ENCODE peak calls at places on chromosomes 7 and 10, in seven cellular contexts. N is activated CD4-positive, alpha-beta T cell treated with anti-CD3 and anti-CD28 coated beads for 36 hours; A is amygdala; S is activated T-cell treated with anti-CD3 and anti-CD28 coated beads for 24 hours; O is skeletal muscle cell; B is memory B cell; H is upper lobe of right lung. Z is an unnamed sample.

GRCh38 chr10:101778781-101779543 is 3.0 kb upstream of the FGF8 start:
- DNase-seq in N (peak), H (peak), S (no peak), A (no peak), B (peak), O (no peak), Z (no peak)

GRCh38 chr10:72068901-72069446 is 19.4 kb downstream of the SPOCK2 start:
- DNase-seq in O (no peak), S (no peak), N (peak), A (no peak), H (no peak), B (no peak), Z (no peak)

GRCh38 chr7:122143751-122144711 is at the start of gene AASS:
- DNase-seq in S (peak), A (peak), H (peak), O (peak), N (peak), B (peak), Z (peak)

GRCh38 chr7:2794836-2795636 is 49.1 kb downstream of the GNA12 start:
- DNase-seq in S (no peak), A (no peak), B (no peak), N (no peak), H (no peak), O (no peak), Z (no peak)

GRCh38 chr10:46540412-46541016 is 15.9 kb downstream of the GPRIN2 start:
- DNase-seq in N (no peak), S (no peak), O (no peak), A (no peak), B (no peak), H (peak), Z (no peak)

GRCh38 chr10:116588995-116589394 is 1.8 kb upstream of the PNLIPRP1 start:
- DNase-seq in H (no peak), N (no peak), A (no peak), B (no peak), S (no peak), O (no peak), Z (no peak)

GRCh38 chr7:1027285-1028043 is 16.9 kb upstream of the GPR146 start:
- DNase-seq in B (peak), H (peak), A (no peak), N (peak), S (no peak), O (no peak), Z (no peak)

GRCh38 chr7:34058791-34059550 is 153.6 kb downstream of the BMPER start:
- DNase-seq in B (no peak), N (no peak), O (no peak), H (no peak), A (peak), S (no peak), Z (no peak)

GRCh38 chr7:18429547-18429946 is 66.0 kb upstream of the HDAC9 start:
- DNase-seq in N (no peak), B (no peak), A (no peak), O (no peak), H (no peak), S (no peak), Z (no peak)

GRCh38 chr7:148286150-148286549 is 304.4 kb upstream of the C7orf33 start:
- DNase-seq in O (no peak), S (no peak), B (no peak), A (no peak), H (no peak), N (no peak), Z (no peak)

GRCh38 chr10:77185696-77186095 is 451.9 kb downstream of the KCNMA1 start:
- DNase-seq in A (no peak), O (no peak), B (no peak), H (no peak), S (no peak), N (no peak), Z (no peak)

GRCh38 chr7:29852457-29852856 is 46.1 kb downstream of the WIPF3 start:
- DNase-seq in S (no peak), B (no peak), H (no peak), O (no peak), A (no peak), N (no peak), Z (no peak)

GRCh38 chr7:151859948-151860685 is 16.8 kb downstream of the PRKAG2 start:
- DNase-seq in A (no peak), B (no peak), N (no peak), H (peak), S (no peak), O (no peak), Z (no peak)

GRCh38 chr10:71131096-71131495 is 81.3 kb upstream of the UNC5B start:
- DNase-seq in B (no peak), H (no peak), S (no peak), N (no peak), O (no peak), A (no peak), Z (no peak)

GRCh38 chr7:86975449-86975848 is 84.0 kb downstream of the ELAPOR2 start:
- DNase-seq in N (no peak), B (no peak), S (no peak), O (no peak), H (no peak), A (no peak), Z (no peak)

GRCh38 chr7:91772100-91772794 is 108.3 kb downstream of the MTERF1 start:
- DNase-seq in A (no peak), O (peak), B (no peak), H (no peak), N (no peak), S (no peak), Z (no peak)

GRCh38 chr10:60465801-60466200 is 76.1 kb upstream of the ANK3 start:
- DNase-seq in N (no peak), B (no peak), S (no peak), O (no peak), A (no peak), H (no peak), Z (no peak)

GRCh38 chr7:21851445-21852043 is 94.2 kb downstream of the CDCA7L start:
- DNase-seq in S (no peak), N (no peak), H (no peak), O (no peak), A (no peak), B (no peak), Z (no peak)

GRCh38 chr7:44796034-44796503 is 412 bp upstream of the PPIA start:
- DNase-seq in N (no peak), S (no peak), H (no peak), B (no peak), O (no peak), A (no peak), Z (no peak)

GRCh38 chr10:22333667-22334282 is 11.5 kb upstream of the SPAG6 start:
- DNase-seq in O (no peak), S (no peak), A (no peak), N (no peak), B (no peak), H (no peak), Z (no peak)

GRCh38 chr7:2032030-2032875 is 200.5 kb downstream of the MAD1L1 start:
- DNase-seq in B (no peak), N (no peak), O (peak), A (no peak), S (no peak), H (peak), Z (no peak)

GRCh38 chr7:150863946-150864345 is 11.6 kb downstream of the AOC1 start:
- DNase-seq in N (no peak), S (no peak), H (no peak), B (no peak), A (no peak), O (no peak), Z (peak)

GRCh38 chr10:95663496-95663895 is 7.0 kb upstream of the ALDH18A1 start:
- DNase-seq in A (no peak), N (no peak), S (no peak), B (no peak), O (no peak), H (no peak), Z (peak)

GRCh38 chr10:1732501-1733123 is 4.7 kb downstream of the ADARB2 start:
- DNase-seq in N (no peak), H (no peak), B (no peak), A (no peak), S (no peak), O (no peak), Z (peak)

GRCh38 chr7:43785425-43785824 is 26.9 kb downstream of the BLVRA start:
- DNase-seq in H (no peak), O (peak), B (no peak), S (no peak), N (no peak), A (no peak), Z (no peak)

GRCh38 chr10:96880575-96880974 is 48.5 kb downstream of the LCOR start:
- DNase-seq in A (no peak), N (no peak), S (no peak), O (no peak), B (no peak), H (no peak), Z (no peak)

GRCh38 chr7:131800008-131800407 is 243.6 kb upstream of the PODXL start:
- DNase-seq in B (no peak), H (no peak), O (no peak), N (no peak), S (no peak), A (no peak), Z (no peak)

GRCh38 chr10:99631496-99631895 is 11.3 kb upstream of the SLC25A28 start:
- DNase-seq in B (no peak), S (no peak), O (no peak), H (no peak), A (no peak), N (no peak), Z (no peak)

GRCh38 chr7:102320601-102321350 is 34.1 kb downstream of the SH2B2 start:
- DNase-seq in H (no peak), A (no peak), S (no peak), B (no peak), O (no peak), N (no peak), Z (no peak)

GRCh38 chr10:51063659-51064535 is 10.4 kb upstream of the PRKG1 start:
- DNase-seq in S (no peak), N (no peak), H (no peak), B (no peak), A (no peak), O (peak), Z (no peak)

GRCh38 chr7:95636140-95636539 is 39.8 kb upstream of the PDK4 start:
- DNase-seq in B (no peak), H (no peak), A (no peak), O (no peak), N (no peak), S (no peak), Z (no peak)

GRCh38 chr7:133139350-133139749 is 57.5 kb upstream of the CHCHD3 start:
- DNase-seq in S (no peak), B (no peak), N (peak), O (peak), H (no peak), A (no peak), Z (no peak)

GRCh38 chr7:84274029-84274638 is 79.5 kb upstream of the SEMA3A start:
- DNase-seq in O (no peak), A (no peak), H (no peak), B (no peak), S (no peak), N (no peak), Z (no peak)

GRCh38 chr10:48792121-48792520 is 107.4 kb downstream of the WDFY4 start:
- DNase-seq in S (no peak), A (no peak), N (no peak), B (no peak), O (no peak), H (no peak), Z (no peak)

GRCh38 chr10:11318812-11319598 is 292.4 kb downstream of the USP6NL start:
- DNase-seq in B (no peak), H (no peak), A (no peak), N (no peak), S (no peak), O (no peak), Z (no peak)

Z was measured in esophagus muscularis mucosa.